ENCODE peak calls at places on chromosomes 16 and 17, in ten cellular contexts. V is uterus, J is AG04450, Z is endothelial cell, X is glutamatergic neuron, I is hepatocyte, P is psoas muscle, R is HFF-Myc, Q is MM.1S, N is cardiac muscle cell. L is an unnamed sample.

GRCh38 chr16:81442909-81443687 is 1.5 kb upstream of the CMIP start:
- DNase-seq in V (no peak), J (no peak), Z (no peak), X (no peak), I (no peak), P (no peak), R (no peak), Q (no peak), N (no peak), L (no peak)

GRCh38 chr16:24950275-24950674 is 64.9 kb downstream of the ARHGAP17 start:
- DNase-seq in V (no peak), J (peak), Z (no peak), X (no peak), I (peak), P (no peak), R (no peak), Q (no peak), N (no peak), L (no peak)

GRCh38 chr17:3543453-3543852 is 14.2 kb downstream of the TRPV3 start:
- DNase-seq in V (no peak), J (no peak), Z (no peak), X (no peak), I (peak), P (no peak), R (no peak), Q (no peak), N (no peak), L (no peak)

GRCh38 chr16:65410801-65411200 is 288.9 kb upstream of the CDH11 start:
- DNase-seq in V (no peak), J (peak), Z (no peak), X (no peak), I (no peak), P (no peak), R (no peak), Q (no peak), N (no peak), L (no peak)

GRCh38 chr16:29029168-29029994 is 44.5 kb downstream of the LAT start:
- DNase-seq in V (no peak), J (peak), Z (no peak), X (peak), I (peak), P (peak), R (peak), Q (no peak), N (peak), L (no peak)

GRCh38 chr17:66923881-66924280 is 40.6 kb upstream of the CACNG4 start:
- DNase-seq in V (no peak), J (no peak), Z (no peak), X (no peak), I (no peak), P (no peak), R (no peak), Q (no peak), N (no peak), L (no peak)

GRCh38 chr16:66549284-66550131 is at the start of gene TK2:
- DNase-seq in V (peak), J (peak), Z (peak), X (peak), I (peak), P (peak), R (peak), Q (peak), N (peak), L (no peak)

GRCh38 chr17:57092171-57092570 is 7.1 kb downstream of the AKAP1 start:
- DNase-seq in V (peak), J (peak), Z (no peak), X (no peak), I (no peak), P (no peak), R (no peak), Q (no peak), N (no peak), L (peak)

GRCh38 chr17:78993241-78993956 is 13.7 kb upstream of the LGALS3BP start:
- DNase-seq in V (peak), J (no peak), Z (peak), X (peak), I (peak), P (no peak), R (no peak), Q (no peak), N (peak), L (no peak)

GRCh38 chr17:33302394-33302793 is 9.3 kb upstream of the ASIC2 start:
- DNase-seq in V (no peak), J (no peak), Z (no peak), X (no peak), I (no peak), P (no peak), R (no peak), Q (no peak), N (no peak), L (no peak)

GRCh38 chr17:16027708-16028584 is 28.3 kb downstream of the TTC19 start:
- DNase-seq in V (peak), J (peak), Z (no peak), X (no peak), I (peak), P (no peak), R (peak), Q (no peak), N (no peak), L (no peak)

GRCh38 chr16:27959914-27960313 is 103.6 kb downstream of the GSG1L start:
- DNase-seq in V (no peak), J (no peak), Z (no peak), X (no peak), I (no peak), P (no peak), R (no peak), Q (no peak), N (no peak), L (peak)

GRCh38 chr17:57424777-57425188 is 168.5 kb downstream of the MSI2 start:
- DNase-seq in V (no peak), J (no peak), Z (peak), X (no peak), I (peak), P (no peak), R (peak), Q (no peak), N (no peak), L (no peak)

GRCh38 chr17:17570207-17570797 is 21.2 kb downstream of the PEMT start:
- DNase-seq in V (peak), J (no peak), Z (peak), X (peak), I (peak), P (peak), R (no peak), Q (no peak), N (peak), L (no peak)

GRCh38 chr17:35095741-35096140 is 23.9 kb downstream of the RAD51D start:
- DNase-seq in V (no peak), J (no peak), Z (no peak), X (no peak), I (no peak), P (no peak), R (no peak), Q (no peak), N (no peak), L (no peak)

GRCh38 chr16:87044829-87045228 is 272.4 kb downstream of the C16orf95 start:
- DNase-seq in V (no peak), J (no peak), Z (no peak), X (no peak), I (no peak), P (no peak), R (no peak), Q (no peak), N (no peak), L (no peak)

GRCh38 chr16:29310852-29311314 is 95.6 kb downstream of the NPIPB11 start:
- DNase-seq in V (peak), J (no peak), Z (no peak), X (no peak), I (no peak), P (peak), R (no peak), Q (no peak), N (no peak), L (no peak)

GRCh38 chr17:78585231-78585630 is 8.0 kb upstream of the DNAH17 start:
- DNase-seq in V (no peak), J (no peak), Z (no peak), X (no peak), I (no peak), P (no peak), R (no peak), Q (no peak), N (no peak), L (no peak)

GRCh38 chr16:80974649-80975376 is 31.9 kb downstream of the CMC2 start:
- DNase-seq in V (no peak), J (no peak), Z (no peak), X (peak), I (no peak), P (no peak), R (no peak), Q (no peak), N (peak), L (no peak)

GRCh38 chr17:30332057-30332542 is 1.8 kb downstream of the TMIGD1 start:
- DNase-seq in V (no peak), J (peak), Z (no peak), X (no peak), I (peak), P (no peak), R (peak), Q (peak), N (no peak), L (no peak)

GRCh38 chr17:77264617-77265230 is 124.0 kb downstream of the SEC14L1 start:
- DNase-seq in V (no peak), J (no peak), Z (no peak), X (no peak), I (no peak), P (no peak), R (no peak), Q (no peak), N (no peak), L (no peak)

GRCh38 chr17:4235372-4236279 is 28.2 kb downstream of the ANKFY1 start:
- DNase-seq in V (no peak), J (no peak), Z (no peak), X (no peak), I (no peak), P (no peak), R (no peak), Q (no peak), N (no peak), L (no peak)

GRCh38 chr16:85056211-85056748 is 28.7 kb downstream of the KIAA0513 start:
- DNase-seq in V (peak), J (no peak), Z (peak), X (peak), I (no peak), P (no peak), R (no peak), Q (no peak), N (peak), L (no peak)

GRCh38 chr16:3027488-3027795 is 3.6 kb downstream of the THOC6 start:
- DNase-seq in V (no peak), J (no peak), Z (no peak), X (no peak), I (no peak), P (no peak), R (no peak), Q (no peak), N (no peak), L (no peak)

GRCh38 chr17:82963104-82963950 is 116.1 kb upstream of the METRNL start:
- DNase-seq in V (peak), J (peak), Z (peak), X (peak), I (peak), P (peak), R (peak), Q (no peak), N (peak), L (peak)
- TF ChIP-seq CTCF in V (peak), J (peak), Z (peak), X (peak), I (peak), P (peak), R (peak), Q (peak), N (peak), L (peak)

DNA sequence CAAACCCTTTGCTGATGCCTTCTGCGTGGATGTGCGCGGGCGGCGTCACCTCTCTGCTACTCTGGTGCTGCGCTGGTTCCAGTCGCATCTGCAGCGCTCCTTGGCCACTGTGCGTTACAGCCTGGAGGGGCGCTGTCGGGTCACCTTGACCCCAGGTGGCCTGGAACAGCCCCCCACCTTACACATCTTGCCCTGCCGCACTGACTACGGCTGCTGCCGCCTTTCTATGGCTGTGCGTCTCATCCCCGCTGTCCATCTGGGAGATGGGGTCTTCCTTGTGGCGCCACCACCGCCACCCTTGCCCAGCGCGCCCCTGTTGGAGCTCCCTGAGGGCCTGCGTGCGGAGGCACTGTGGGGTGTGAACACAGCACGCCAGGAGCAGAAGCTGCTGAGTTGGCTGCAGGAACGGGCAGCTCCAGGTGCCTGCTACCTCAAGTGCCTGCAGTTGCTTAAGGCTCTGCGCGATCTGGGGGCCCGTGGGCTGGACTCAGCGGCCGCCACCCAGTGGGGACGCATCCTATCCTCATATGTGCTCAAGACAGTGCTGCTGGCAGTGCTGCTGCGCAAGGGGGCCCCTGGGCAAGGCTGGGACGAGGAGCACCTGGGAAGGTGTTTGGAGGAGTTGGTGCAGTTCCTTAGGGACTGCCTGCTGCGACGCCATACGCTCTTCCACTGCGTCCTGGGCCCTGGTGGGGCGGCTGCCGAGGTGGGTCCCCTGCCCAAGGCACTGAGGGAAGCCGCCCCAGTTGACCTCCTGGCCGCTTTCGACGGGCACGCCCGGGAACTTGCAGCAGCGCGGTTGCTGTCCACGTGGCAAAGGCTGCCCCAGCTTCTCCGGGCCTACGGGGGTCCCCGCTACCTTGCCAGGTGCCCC is 1.6 kb downstream of the ITPRIPL2 start:
- DNase-seq in V (no peak), J (no peak), Z (no peak), X (peak), I (no peak), P (no peak), R (no peak), Q (no peak), N (no peak), L (no peak)
- TF ChIP-seq CTCF in V (peak), J (peak), Z (peak), X (peak), I (no peak), P (peak), R (peak), Q (no peak), N (peak), L (no peak)

GRCh38 chr16:53083123-53083522 is 28.3 kb downstream of the CHD9 start:
- DNase-seq in V (no peak), J (no peak), Z (no peak), X (no peak), I (no peak), P (no peak), R (no peak), Q (no peak), N (no peak), L (no peak)

GRCh38 chr16:53087101-53087500 is 32.3 kb downstream of the CHD9 start:
- DNase-seq in V (no peak), J (no peak), Z (no peak), X (no peak), I (no peak), P (no peak), R (no peak), Q (no peak), N (no peak), L (no peak)

GRCh38 chr16:53084736-53085538 is 30.1 kb downstream of the CHD9 start:
- DNase-seq in V (no peak), J (no peak), Z (no peak), X (peak), I (no peak), P (no peak), R (no peak), Q (no peak), N (no peak), L (no peak)

GRCh38 chr16:53084141-53084541 is 29.4 kb downstream of the CHD9 start:
- DNase-seq in V (no peak), J (no peak), Z (no peak), X (no peak), I (no peak), P (no peak), R (no peak), Q (no peak), N (no peak), L (no peak)

GRCh38 chr16:53085539-53086450 is 31.0 kb downstream of the CHD9 start:
- DNase-seq in V (peak), J (no peak), Z (no peak), X (peak), I (peak), P (no peak), R (peak), Q (no peak), N (no peak), L (no peak)
- TF ChIP-seq CTCF in V (no peak), J (no peak), Z (no peak), X (no peak), I (no peak), P (no peak), R (no peak), Q (no peak), N (no peak), L (no peak)

DNA sequence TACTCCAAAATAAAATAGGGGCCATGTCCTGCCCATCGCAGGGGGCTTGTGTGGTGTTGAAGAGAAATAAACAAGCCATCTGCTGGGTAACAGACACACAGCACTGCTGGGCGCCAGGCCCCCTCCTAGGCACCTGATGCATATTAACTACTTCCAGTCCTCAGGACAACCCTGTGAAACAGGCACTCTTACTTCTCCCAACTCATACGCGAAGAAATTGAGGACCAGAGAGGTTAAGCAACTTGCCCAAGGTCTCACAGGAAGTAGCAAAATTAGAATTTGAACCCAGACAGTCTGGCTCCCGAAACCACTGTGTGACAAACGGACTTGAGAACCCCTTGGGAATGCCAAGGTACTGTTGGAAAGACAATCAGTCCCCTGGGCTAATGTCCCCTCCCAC is 2.8 kb downstream of the STX1B start:
- DNase-seq in V (no peak), J (no peak), Z (no peak), X (no peak), I (no peak), P (no peak), R (no peak), Q (no peak), N (no peak), L (no peak)
- TF ChIP-seq CTCF in V (no peak), J (no peak), Z (no peak), X (no peak), I (no peak), P (no peak), R (no peak), Q (no peak), N (no peak), L (no peak)

DNA sequence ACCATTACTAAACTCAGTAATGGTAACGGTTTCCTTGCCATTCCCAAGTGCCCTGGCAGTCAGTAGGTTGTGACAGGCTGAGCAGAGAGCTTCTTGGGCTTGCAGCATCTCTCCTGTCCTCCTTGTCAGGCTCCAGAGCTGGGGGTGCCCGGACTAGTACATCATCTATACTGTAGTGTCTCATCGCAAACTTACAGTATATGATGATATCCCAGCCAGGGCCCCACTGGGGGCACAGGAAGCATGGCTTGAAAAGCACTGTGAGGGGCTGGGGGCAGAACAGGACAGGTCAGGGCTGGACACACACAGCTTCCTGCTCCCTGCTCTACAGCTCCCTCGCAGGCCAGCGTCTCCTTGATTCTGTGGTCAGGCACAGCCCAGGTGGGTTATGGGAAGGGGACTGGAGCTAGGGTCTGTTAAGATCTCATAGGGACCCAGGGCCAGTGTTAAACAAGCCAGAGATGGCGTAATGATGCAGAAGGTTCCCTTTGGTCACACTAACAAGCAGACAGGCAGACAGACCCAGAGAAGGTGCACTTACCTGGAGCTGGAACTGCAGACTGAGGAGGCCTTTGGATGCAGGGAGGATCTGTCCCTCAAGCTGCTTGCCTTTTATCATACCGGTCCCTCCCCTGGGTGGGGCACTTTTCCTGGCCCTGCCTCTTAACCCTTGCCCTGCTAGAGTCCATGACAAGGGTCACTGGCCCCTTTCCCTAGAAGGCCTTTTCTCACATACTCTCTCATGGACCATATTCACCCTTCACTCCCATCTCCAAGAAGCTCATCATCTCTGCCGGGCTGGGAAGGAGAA is 6.8 kb downstream of the ERAL1 start:
- DNase-seq in V (no peak), J (no peak), Z (no peak), X (no peak), I (no peak), P (no peak), R (no peak), Q (no peak), N (no peak), L (no peak)
- TF ChIP-seq CTCF in V (no peak), J (no peak), Z (no peak), X (no peak), I (no peak), P (no peak), R (no peak), Q (no peak), N (no peak), L (no peak)

L was measured in coronary artery.